ENCODE peak calls at places on chromosome 22, in five cellular contexts. R, M, W, T and P are unnamed samples.

GRCh38 chr22:45579806-45580702 is 77.4 kb downstream of the FBLN1 start:
- DNase-seq in M (no peak), R (no peak), W (no peak), T (no peak), P (no peak)

GRCh38 chr22:24118689-24119384 is 62.5 kb upstream of the SUSD2 start:
- DNase-seq in T (no peak), W (no peak), M (no peak), R (no peak), P (no peak)

GRCh38 chr22:44663256-44663999 is 38.6 kb upstream of the PRR5 start:
- DNase-seq in W (no peak), T (no peak), R (no peak), M (no peak), P (no peak)

GRCh38 chr22:32823024-32823730 is 21.7 kb downstream of the TIMP3 start:
- DNase-seq in W (peak), M (no peak), R (peak), T (no peak), P (no peak)

GRCh38 chr22:30249049-30250038 is 2.8 kb upstream of the LIF start:
- DNase-seq in T (no peak), R (peak), W (no peak), M (no peak), P (no peak)

GRCh38 chr22:17724241-17724640 is 50.0 kb downstream of the BID start:
- DNase-seq in W (no peak), R (no peak), M (no peak), T (no peak), P (no peak)

GRCh38 chr22:40196628-40197027 is 18.9 kb downstream of the TNRC6B start:
- DNase-seq in M (peak), R (peak), W (peak), T (peak), P (peak)

GRCh38 chr22:40621309-40622151 is 15.0 kb downstream of the MRTFA start:
- DNase-seq in T (no peak), R (no peak), M (no peak), W (no peak), P (no peak)

GRCh38 chr22:32204856-32205722 is at the start of gene RFPL2:
- DNase-seq in M (peak), W (peak), R (peak), T (no peak), P (no peak)

GRCh38 chr22:44410396-44411056 is 87.5 kb downstream of the RTL6 start:
- DNase-seq in W (no peak), R (no peak), M (peak), T (no peak), P (no peak)

GRCh38 chr22:24410110-24410856 is 17.1 kb upstream of the ADORA2A start:
- DNase-seq in R (peak), T (no peak), W (peak), M (no peak), P (no peak)

GRCh38 chr22:44331881-44332714 is 19.3 kb upstream of the SHISAL1 start:
- DNase-seq in W (no peak), M (peak), T (no peak), R (peak), P (no peak)

GRCh38 chr22:20135265-20135664 is 3.7 kb downstream of the ZDHHC8 start:
- DNase-seq in T (no peak), M (no peak), W (no peak), R (no peak), P (no peak)

GRCh38 chr22:32589007-32589406 is 114.4 kb downstream of the FBXO7 start:
- DNase-seq in M (no peak), T (no peak), R (no peak), W (no peak), P (no peak)

GRCh38 chr22:36145881-36146280 is 14.7 kb downstream of the APOL3 start:
- DNase-seq in T (no peak), M (peak), R (peak), W (no peak), P (no peak)

GRCh38 chr22:40451230-40451629 is 80.8 kb downstream of the SGSM3 start:
- DNase-seq in T (no peak), M (peak), R (no peak), W (no peak), P (no peak)

GRCh38 chr22:36835903-36836302 is 19.1 kb upstream of the PVALB start:
- DNase-seq in T (no peak), R (no peak), W (no peak), M (no peak), P (no peak)

GRCh38 chr22:26672060-26672471 is 14.7 kb downstream of the MIAT start:
- DNase-seq in W (no peak), T (no peak), M (no peak), R (no peak), P (peak)

GRCh38 chr22:27331526-27332281 is 469.9 kb downstream of the MN1 start:
- DNase-seq in M (peak), T (no peak), R (peak), W (no peak), P (no peak)

GRCh38 chr22:46574993-46575914 is 37.8 kb upstream of the CELSR1 start:
- DNase-seq in T (no peak), M (no peak), R (no peak), W (no peak), P (no peak)

GRCh38 chr22:50713571-50714056 is 24.4 kb upstream of the ACR start:
- DNase-seq in T (no peak), W (no peak), M (no peak), R (no peak), P (no peak)

GRCh38 chr22:30695351-30695762 is 683 bp downstream of the OSBP2 start:
- DNase-seq in R (no peak), T (no peak), M (no peak), W (no peak), P (no peak)

GRCh38 chr22:25404923-25405853 is 159.3 kb upstream of the GRK3 start:
- DNase-seq in M (peak), R (peak), W (no peak), T (no peak), P (peak)

GRCh38 chr22:49954354-49954753 is 6.2 kb upstream of the PIM3 start:
- DNase-seq in R (no peak), M (no peak), W (no peak), T (no peak), P (no peak)

GRCh38 chr22:22022977-22023534 is 40.5 kb upstream of the TOP3B start:
- DNase-seq in W (no peak), R (no peak), T (no peak), M (no peak), P (no peak)

GRCh38 chr22:45271667-45272188 is 13.0 kb upstream of the UPK3A start:
- DNase-seq in W (no peak), T (no peak), R (no peak), M (no peak), P (no peak)

GRCh38 chr22:21730535-21731308 is 4.9 kb downstream of the YPEL1 start:
- DNase-seq in M (no peak), T (no peak), W (no peak), R (no peak), P (no peak)

GRCh38 chr22:37176464-37177061 is 11.5 kb downstream of the C1QTNF6 start:
- DNase-seq in W (no peak), R (peak), M (peak), T (no peak), P (no peak)

GRCh38 chr22:20998411-20999336 is 3.2 kb downstream of the THAP7 start:
- DNase-seq in T (no peak), M (no peak), R (peak), W (no peak), P (no peak)

GRCh38 chr22:19517919-19518567 is 6.2 kb downstream of the CLDN5 start:
- DNase-seq in T (no peak), M (peak), R (no peak), W (no peak), P (no peak)

GRCh38 chr22:24582111-24582814 is 10.6 kb downstream of the LRRC75B start:
- DNase-seq in T (no peak), M (no peak), R (no peak), W (no peak), P (no peak)

GRCh38 chr22:40819741-40820140 is 595 bp upstream of the SLC25A17 start:
- DNase-seq in T (no peak), M (peak), W (peak), R (peak), P (peak)

GRCh38 chr22:44932493-44932892 is 77.3 kb downstream of the PHF21B start:
- DNase-seq in M (no peak), T (no peak), W (no peak), R (no peak), P (no peak)

GRCh38 chr22:26671317-26672059 is 14.1 kb downstream of the MIAT start:
- DNase-seq in W (no peak), T (no peak), R (no peak), M (no peak), P (peak)

GRCh38 chr22:48268771-48269552 is 1506.5 kb downstream of the TBC1D22A start:
- DNase-seq in W (peak), R (no peak), T (no peak), M (peak), P (no peak)